ENCODE peak calls at places on chromosomes 16 and 17, in ten cellular contexts. One of them, this sample, is unnamed.

GRCh38 chr16:13936596-13937081 is 16.7 kb downstream of the ERCC4 start:
- DNase-seq in kidney epithelial cell: no peak
- DNase-seq in HCT116: no peak
- DNase-seq in sigmoid colon: no peak
- DNase-seq in RWPE1: peak
- DNase-seq in spleen: no peak
- DNase-seq in mucosa of descending colon: no peak
- DNase-seq in nephron progenitor cell: no peak
- DNase-seq in fibroblast of lung: peak
- DNase-seq in neural crest cell: no peak
- DNase-seq in this sample: no peak

GRCh38 chr17:29826045-29826692 is 103.9 kb downstream of the SSH2 start:
- DNase-seq in kidney epithelial cell: no peak
- DNase-seq in HCT116: no peak
- DNase-seq in sigmoid colon: no peak
- DNase-seq in RWPE1: no peak
- DNase-seq in spleen: no peak
- DNase-seq in mucosa of descending colon: no peak
- DNase-seq in nephron progenitor cell: no peak
- DNase-seq in fibroblast of lung: no peak
- DNase-seq in neural crest cell: no peak
- DNase-seq in this sample: no peak

GRCh38 chr17:35057332-35057915 is 6.1 kb downstream of the RFFL start:
- DNase-seq in kidney epithelial cell: no peak
- DNase-seq in HCT116: no peak
- DNase-seq in sigmoid colon: no peak
- DNase-seq in RWPE1: no peak
- DNase-seq in spleen: no peak
- DNase-seq in mucosa of descending colon: no peak
- DNase-seq in nephron progenitor cell: no peak
- DNase-seq in fibroblast of lung: no peak
- DNase-seq in neural crest cell: no peak
- DNase-seq in this sample: no peak

GRCh38 chr16:11224096-11224893 is 31.7 kb downstream of the SOCS1 start:
- DNase-seq in kidney epithelial cell: no peak
- DNase-seq in HCT116: no peak
- DNase-seq in sigmoid colon: peak
- DNase-seq in RWPE1: no peak
- DNase-seq in spleen: peak
- DNase-seq in mucosa of descending colon: peak
- DNase-seq in nephron progenitor cell: peak
- DNase-seq in fibroblast of lung: no peak
- DNase-seq in neural crest cell: no peak
- DNase-seq in this sample: peak

GRCh38 chr16:8919934-8920465 is 37.8 kb downstream of the LITAFD start:
- DNase-seq in kidney epithelial cell: no peak
- DNase-seq in HCT116: no peak
- DNase-seq in sigmoid colon: no peak
- DNase-seq in RWPE1: no peak
- DNase-seq in spleen: no peak
- DNase-seq in mucosa of descending colon: no peak
- DNase-seq in nephron progenitor cell: no peak
- DNase-seq in fibroblast of lung: no peak
- DNase-seq in neural crest cell: no peak
- DNase-seq in this sample: no peak

GRCh38 chr16:86217001-86217890 is 293.1 kb upstream of the FOXF1 start:
- DNase-seq in kidney epithelial cell: no peak
- DNase-seq in HCT116: no peak
- DNase-seq in sigmoid colon: peak
- DNase-seq in RWPE1: no peak
- DNase-seq in spleen: peak
- DNase-seq in mucosa of descending colon: no peak
- DNase-seq in nephron progenitor cell: no peak
- DNase-seq in fibroblast of lung: no peak
- DNase-seq in neural crest cell: no peak
- DNase-seq in this sample: no peak

GRCh38 chr17:76246080-76247066 is 6.1 kb upstream of the RNF157 start:
- DNase-seq in kidney epithelial cell: no peak
- DNase-seq in HCT116: no peak
- DNase-seq in sigmoid colon: peak
- DNase-seq in RWPE1: no peak
- DNase-seq in spleen: no peak
- DNase-seq in mucosa of descending colon: no peak
- DNase-seq in nephron progenitor cell: peak
- DNase-seq in fibroblast of lung: peak
- DNase-seq in neural crest cell: no peak
- DNase-seq in this sample: no peak

GRCh38 chr17:76076765-76077581 is 2.0 kb upstream of the ZACN start:
- DNase-seq in kidney epithelial cell: no peak
- DNase-seq in HCT116: no peak
- DNase-seq in sigmoid colon: no peak
- DNase-seq in RWPE1: no peak
- DNase-seq in spleen: peak
- DNase-seq in mucosa of descending colon: no peak
- DNase-seq in nephron progenitor cell: no peak
- DNase-seq in fibroblast of lung: no peak
- DNase-seq in neural crest cell: no peak
- DNase-seq in this sample: no peak

DNA sequence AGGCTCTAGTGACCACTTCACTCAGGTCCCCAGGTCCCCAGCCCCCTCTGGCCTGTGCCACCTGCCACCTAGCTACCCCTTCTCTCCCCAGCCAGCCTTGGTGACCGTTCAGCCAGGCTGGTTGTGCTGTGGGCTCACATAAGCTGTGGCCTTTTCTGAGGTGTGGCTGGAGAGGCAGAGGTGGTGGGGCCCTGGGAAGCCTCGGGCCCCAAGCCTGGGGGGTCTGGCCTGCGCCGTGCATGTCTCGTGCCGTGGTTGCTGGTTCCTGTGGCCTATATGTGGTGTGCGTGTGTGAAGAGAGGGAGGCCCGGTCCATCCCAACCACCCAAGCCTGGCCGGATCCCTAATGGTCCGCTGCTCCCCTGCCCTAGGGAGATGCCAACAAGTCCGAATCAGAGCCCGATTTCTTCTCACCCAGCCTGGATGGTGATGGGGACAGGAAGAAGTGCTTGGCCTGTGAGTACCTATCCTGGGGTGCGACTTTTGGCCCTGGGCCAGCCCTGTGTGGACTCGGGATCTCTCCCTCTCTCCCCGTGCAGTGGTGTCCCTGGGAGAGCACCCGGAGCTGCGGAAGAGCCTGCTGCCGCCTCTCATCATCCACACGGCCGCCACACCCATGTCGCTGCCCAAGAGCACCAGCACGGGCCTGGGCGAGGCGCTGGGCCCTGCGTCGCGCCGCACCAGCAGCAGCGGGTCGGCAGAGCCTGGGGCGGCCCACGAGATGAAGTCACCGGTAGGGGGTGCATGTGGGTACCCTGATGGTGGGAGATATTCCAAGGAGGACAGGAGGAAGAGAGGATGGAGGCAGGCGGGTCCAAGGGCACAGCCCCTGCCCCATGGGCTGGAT is 35.9 kb downstream of the CACNA1G start:
- DNase-seq in kidney epithelial cell: no peak
- DNase-seq in HCT116: no peak
- DNase-seq in sigmoid colon: no peak
- DNase-seq in RWPE1: no peak
- DNase-seq in spleen: no peak
- DNase-seq in mucosa of descending colon: peak
- DNase-seq in nephron progenitor cell: peak
- DNase-seq in fibroblast of lung: no peak
- DNase-seq in neural crest cell: peak
- DNase-seq in this sample: peak
- TF ChIP-seq CTCF in kidney epithelial cell: peak
- TF ChIP-seq CTCF in HCT116: no peak
- TF ChIP-seq CTCF in sigmoid colon: no peak
- TF ChIP-seq CTCF in RWPE1: no peak
- TF ChIP-seq CTCF in spleen: no peak
- TF ChIP-seq CTCF in mucosa of descending colon: no peak
- TF ChIP-seq CTCF in nephron progenitor cell: peak
- TF ChIP-seq CTCF in fibroblast of lung: peak
- TF ChIP-seq CTCF in neural crest cell: peak
- TF ChIP-seq CTCF in this sample: peak

DNA sequence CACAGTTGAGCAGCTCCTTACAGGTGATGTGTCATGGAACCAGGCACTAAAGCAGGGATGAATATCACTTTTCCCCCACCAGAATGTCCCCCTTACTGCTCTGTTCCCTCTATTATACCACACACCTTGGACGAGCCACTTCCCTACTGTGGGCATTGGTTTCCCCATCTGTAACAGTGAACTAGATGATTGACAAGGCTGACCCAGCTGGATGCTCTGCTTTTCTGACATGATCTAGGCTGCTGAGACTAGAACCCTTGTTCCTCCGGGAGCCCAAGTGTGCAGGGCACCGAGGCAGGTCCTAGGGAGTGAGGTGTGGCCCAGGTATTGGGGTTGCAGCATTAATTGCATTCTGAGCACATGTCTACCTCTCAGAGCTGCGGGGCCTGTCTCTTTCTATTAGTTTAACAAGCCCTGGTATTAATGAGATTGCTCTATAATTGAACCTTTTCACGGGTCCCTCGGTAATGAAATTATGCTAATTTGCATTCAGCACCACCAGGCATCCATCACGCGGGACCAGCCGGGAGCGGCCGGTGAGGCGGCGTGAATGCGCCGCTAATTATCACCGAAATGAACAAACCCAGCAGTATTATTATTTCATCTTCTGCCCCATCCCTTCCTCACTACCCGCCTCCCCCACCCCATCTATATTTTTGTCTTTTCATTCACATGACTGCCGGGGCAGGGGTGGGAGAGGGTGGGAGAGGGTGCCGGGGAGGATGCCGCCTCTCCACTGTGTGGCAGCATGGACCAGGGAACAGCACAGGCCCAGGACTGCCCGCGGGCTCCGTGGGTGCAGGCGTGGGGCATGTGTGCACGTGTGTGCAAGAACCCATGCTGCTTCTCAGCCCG is 121.2 kb downstream of the CYLD start:
- DNase-seq in kidney epithelial cell: no peak
- DNase-seq in HCT116: no peak
- DNase-seq in sigmoid colon: no peak
- DNase-seq in RWPE1: no peak
- DNase-seq in spleen: no peak
- DNase-seq in mucosa of descending colon: no peak
- DNase-seq in nephron progenitor cell: no peak
- DNase-seq in fibroblast of lung: no peak
- DNase-seq in neural crest cell: no peak
- DNase-seq in this sample: peak
- TF ChIP-seq CTCF in kidney epithelial cell: no peak
- TF ChIP-seq CTCF in HCT116: no peak
- TF ChIP-seq CTCF in sigmoid colon: no peak
- TF ChIP-seq CTCF in RWPE1: no peak
- TF ChIP-seq CTCF in spleen: no peak
- TF ChIP-seq CTCF in mucosa of descending colon: no peak
- TF ChIP-seq CTCF in nephron progenitor cell: no peak
- TF ChIP-seq CTCF in fibroblast of lung: no peak
- TF ChIP-seq CTCF in neural crest cell: no peak
- TF ChIP-seq CTCF in this sample: no peak

DNA sequence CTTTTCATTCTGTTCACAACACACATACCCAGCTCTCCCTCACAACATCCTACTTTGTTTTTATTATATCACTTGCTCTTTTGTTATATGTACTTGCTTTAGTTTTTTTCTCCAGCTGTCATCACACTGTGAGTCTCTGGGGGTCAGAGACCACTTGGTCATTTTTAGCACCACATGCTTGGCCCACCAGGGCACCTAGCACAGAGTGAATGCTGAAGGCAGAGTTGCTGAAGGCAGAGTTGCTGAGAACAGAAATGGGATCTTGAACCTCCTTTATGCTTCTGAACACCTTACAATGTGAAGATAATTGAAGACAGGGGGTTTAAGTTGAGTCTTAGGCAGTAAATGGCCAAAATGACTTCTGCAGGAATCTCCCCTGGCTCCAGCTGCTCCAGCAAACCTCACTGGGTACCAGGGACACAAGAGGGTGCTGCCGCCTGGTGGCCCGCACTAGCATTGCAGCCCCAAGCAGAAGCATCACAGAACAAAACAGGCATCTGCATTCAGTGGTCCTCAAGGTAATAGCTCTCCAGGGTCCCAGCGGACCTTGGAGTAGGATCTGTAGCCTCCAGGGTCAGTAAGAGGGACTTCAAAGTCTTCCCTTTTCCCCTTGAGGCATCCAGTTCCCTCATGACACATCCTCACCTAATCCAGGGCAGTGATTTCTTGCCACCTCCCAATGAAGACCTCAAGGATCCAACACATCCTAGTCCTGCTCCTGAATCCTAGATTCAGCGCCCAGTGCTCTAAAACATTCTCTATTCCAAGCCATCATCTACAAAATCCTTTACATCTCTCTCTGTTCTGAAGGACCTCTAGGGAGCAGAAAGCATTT is 1972.6 kb downstream of the TP53TG3F start:
- DNase-seq in kidney epithelial cell: no peak
- DNase-seq in HCT116: no peak
- DNase-seq in sigmoid colon: no peak
- DNase-seq in RWPE1: no peak
- DNase-seq in spleen: no peak
- DNase-seq in mucosa of descending colon: no peak
- DNase-seq in nephron progenitor cell: no peak
- DNase-seq in fibroblast of lung: no peak
- DNase-seq in neural crest cell: no peak
- DNase-seq in this sample: no peak
- TF ChIP-seq CTCF in kidney epithelial cell: peak
- TF ChIP-seq CTCF in HCT116: peak
- TF ChIP-seq CTCF in sigmoid colon: no peak
- TF ChIP-seq CTCF in RWPE1: no peak
- TF ChIP-seq CTCF in spleen: no peak
- TF ChIP-seq CTCF in mucosa of descending colon: no peak
- TF ChIP-seq CTCF in nephron progenitor cell: peak
- TF ChIP-seq CTCF in fibroblast of lung: peak
- TF ChIP-seq CTCF in neural crest cell: peak
- TF ChIP-seq CTCF in this sample: peak

GRCh38 chr17:71422968-71423367 is 697.9 kb upstream of the SOX9 start:
- DNase-seq in kidney epithelial cell: no peak
- DNase-seq in HCT116: no peak
- DNase-seq in sigmoid colon: no peak
- DNase-seq in RWPE1: no peak
- DNase-seq in spleen: no peak
- DNase-seq in mucosa of descending colon: no peak
- DNase-seq in nephron progenitor cell: no peak
- DNase-seq in fibroblast of lung: no peak
- DNase-seq in neural crest cell: no peak
- DNase-seq in this sample: no peak

GRCh38 chr17:71428897-71429296 is 691.9 kb upstream of the SOX9 start:
- DNase-seq in kidney epithelial cell: no peak
- DNase-seq in HCT116: no peak
- DNase-seq in sigmoid colon: no peak
- DNase-seq in RWPE1: no peak
- DNase-seq in spleen: no peak
- DNase-seq in mucosa of descending colon: no peak
- DNase-seq in nephron progenitor cell: no peak
- DNase-seq in fibroblast of lung: no peak
- DNase-seq in neural crest cell: no peak
- DNase-seq in this sample: no peak

GRCh38 chr17:71427801-71428200 is 693.0 kb upstream of the SOX9 start:
- DNase-seq in kidney epithelial cell: no peak
- DNase-seq in HCT116: no peak
- DNase-seq in sigmoid colon: no peak
- DNase-seq in RWPE1: no peak
- DNase-seq in spleen: no peak
- DNase-seq in mucosa of descending colon: no peak
- DNase-seq in nephron progenitor cell: no peak
- DNase-seq in fibroblast of lung: no peak
- DNase-seq in neural crest cell: no peak
- DNase-seq in this sample: no peak

GRCh38 chr17:71423871-71424546 is 696.8 kb upstream of the SOX9 start:
- DNase-seq in kidney epithelial cell: peak
- DNase-seq in HCT116: peak
- DNase-seq in sigmoid colon: no peak
- DNase-seq in RWPE1: peak
- DNase-seq in spleen: no peak
- DNase-seq in mucosa of descending colon: no peak
- DNase-seq in nephron progenitor cell: no peak
- DNase-seq in fibroblast of lung: no peak
- DNase-seq in neural crest cell: no peak
- DNase-seq in this sample: no peak
- TF ChIP-seq CTCF in kidney epithelial cell: no peak
- TF ChIP-seq CTCF in HCT116: peak
- TF ChIP-seq CTCF in sigmoid colon: no peak
- TF ChIP-seq CTCF in RWPE1: no peak
- TF ChIP-seq CTCF in spleen: no peak
- TF ChIP-seq CTCF in mucosa of descending colon: no peak
- TF ChIP-seq CTCF in nephron progenitor cell: no peak
- TF ChIP-seq CTCF in fibroblast of lung: no peak
- TF ChIP-seq CTCF in neural crest cell: no peak
- TF ChIP-seq CTCF in this sample: no peak